ENCODE peak calls at places on chromosomes 6 and 20, in five cellular contexts. K is tibial nerve, D is MM.1S, L is ovary, Y is left ventricle myocardium inferior. S is an unnamed sample.

GRCh38 chr20:32153156-32153665 is 43.7 kb downstream of the TM9SF4 start:
- DNase-seq in K (no peak), D (no peak), L (no peak), Y (no peak), S (no peak)

GRCh38 chr6:48016027-48016755 is 94.8 kb downstream of the PTCHD4 start:
- DNase-seq in K (no peak), D (no peak), L (no peak), Y (no peak), S (no peak)

GRCh38 chr20:50169329-50169823 is 15.9 kb upstream of the PEDS1 start:
- DNase-seq in K (peak), D (peak), L (peak), Y (peak), S (peak)

GRCh38 chr20:4956200-4956810 is 45.0 kb downstream of the SLC23A2 start:
- DNase-seq in K (no peak), D (peak), L (no peak), Y (no peak), S (peak)

GRCh38 chr6:141526985-141527384 is 605.7 kb upstream of the GJE1 start:
- DNase-seq in K (no peak), D (no peak), L (no peak), Y (no peak), S (no peak)

GRCh38 chr6:168319279-168320051 is at the start of gene DACT2:
- DNase-seq in K (no peak), D (no peak), L (no peak), Y (peak), S (no peak)

GRCh38 chr6:165219629-165220028 is 89.8 kb downstream of the C6orf118 start:
- DNase-seq in K (no peak), D (no peak), L (no peak), Y (no peak), S (no peak)

GRCh38 chr6:48069280-48069679 is 41.7 kb downstream of the PTCHD4 start:
- DNase-seq in K (no peak), D (no peak), L (no peak), Y (no peak), S (no peak)

GRCh38 chr6:116008470-116009229 is 52.0 kb downstream of the FRK start:
- DNase-seq in K (no peak), D (no peak), L (no peak), Y (no peak), S (no peak)

GRCh38 chr6:148508401-148509151 is 165.9 kb downstream of the SASH1 start:
- DNase-seq in K (no peak), D (no peak), L (no peak), Y (no peak), S (no peak)

GRCh38 chr6:136405410-136406029 is 115.9 kb upstream of the BCLAF1 start:
- DNase-seq in K (no peak), D (no peak), L (no peak), Y (no peak), S (no peak)

GRCh38 chr6:105431226-105431625 is 28.3 kb upstream of the PREP start:
- DNase-seq in K (no peak), D (peak), L (no peak), Y (no peak), S (no peak)

GRCh38 chr20:24995741-24996448 is 3.3 kb upstream of the APMAP start:
- DNase-seq in K (no peak), D (no peak), L (no peak), Y (no peak), S (no peak)

GRCh38 chr20:19264191-19264590 is 51.7 kb downstream of the SLC24A3 start:
- DNase-seq in K (no peak), D (no peak), L (peak), Y (no peak), S (no peak)

GRCh38 chr6:27517238-27517637 is 44.3 kb upstream of the ZNF184 start:
- DNase-seq in K (no peak), D (no peak), L (no peak), Y (no peak), S (no peak)

GRCh38 chr6:84547341-84547794 is 217.0 kb downstream of the TBX18 start:
- DNase-seq in K (no peak), D (peak), L (no peak), Y (no peak), S (no peak)

GRCh38 chr6:144909753-144910280 is 624.7 kb downstream of the UTRN start:
- DNase-seq in K (no peak), D (no peak), L (no peak), Y (no peak), S (no peak)

GRCh38 chr6:144911322-144911721 is 626.2 kb downstream of the UTRN start:
- DNase-seq in K (no peak), D (no peak), L (no peak), Y (no peak), S (no peak)

GRCh38 chr6:144908004-144908403 is 622.9 kb downstream of the UTRN start:
- DNase-seq in K (no peak), D (no peak), L (no peak), Y (no peak), S (no peak)

GRCh38 chr6:144918073-144918472 is 632.9 kb downstream of the UTRN start:
- DNase-seq in K (no peak), D (no peak), L (no peak), Y (no peak), S (no peak)

DNA sequence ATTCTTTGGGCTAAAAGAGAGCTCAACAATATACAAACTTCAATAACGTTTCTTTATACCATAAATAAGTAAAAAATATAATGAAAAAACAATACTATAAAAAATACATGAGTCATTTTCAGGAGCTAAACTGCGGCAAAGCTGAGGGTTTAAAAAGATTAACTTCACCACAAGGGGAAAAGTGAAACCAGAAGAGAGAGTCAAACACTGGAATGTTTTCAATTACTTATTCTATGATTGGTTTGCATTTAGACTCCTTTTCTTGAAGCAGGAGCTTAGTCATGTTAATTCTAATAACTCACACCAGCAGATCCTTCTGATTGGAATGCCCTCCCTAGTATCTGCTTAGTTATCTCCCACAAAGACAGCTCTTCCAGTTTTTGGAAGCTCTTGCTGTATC is 627.3 kb downstream of the UTRN start:
- DNase-seq in K (no peak), D (no peak), L (no peak), Y (no peak), S (no peak)
- TF ChIP-seq CTCF in K (no peak), D (no peak), L (no peak), Y (no peak), S (no peak)

DNA sequence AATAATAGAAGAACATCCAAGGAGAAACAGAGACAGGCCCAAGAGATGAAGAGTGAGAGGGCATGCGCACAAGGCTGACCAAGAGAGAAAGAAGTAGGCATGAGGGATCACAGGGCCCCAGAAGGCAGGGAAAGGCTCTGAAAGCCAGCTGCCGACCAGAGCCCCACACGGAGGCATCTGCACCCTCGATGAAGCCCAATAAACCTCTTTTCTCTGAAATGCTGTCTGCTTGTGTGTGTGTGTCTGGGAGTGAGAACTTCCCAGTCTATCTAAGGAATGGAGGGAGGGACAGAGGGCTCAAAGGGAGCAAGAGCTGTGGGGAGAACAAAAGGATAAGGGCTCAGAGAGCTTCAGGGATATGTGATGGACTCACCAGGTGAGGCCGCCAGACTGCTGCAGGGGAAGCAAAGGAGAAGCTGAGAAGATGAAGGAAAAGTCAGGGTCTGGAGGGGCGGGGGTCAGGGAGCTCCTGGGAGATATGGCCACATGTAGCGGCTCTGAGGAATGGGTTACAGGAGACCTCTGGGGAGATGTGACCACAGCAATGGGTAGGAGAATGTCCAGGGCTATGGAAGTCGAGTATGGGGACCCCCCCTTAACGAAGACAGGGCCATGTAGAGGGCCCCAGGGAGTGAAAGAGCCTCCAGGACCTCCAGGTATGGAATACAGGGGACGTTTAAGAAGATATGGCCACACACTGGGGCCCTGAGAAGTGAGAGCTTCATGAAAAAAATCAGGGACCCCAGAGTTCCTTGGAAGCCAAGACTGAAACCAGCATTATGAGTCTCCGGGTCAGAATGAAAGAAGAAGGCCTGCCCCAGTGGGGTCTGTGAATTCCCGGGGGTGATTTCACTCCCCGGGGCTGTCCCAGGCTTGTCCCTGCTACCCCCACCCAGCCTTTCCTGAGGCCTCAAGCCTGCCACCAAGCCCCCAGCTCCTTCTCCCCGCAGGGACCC is 981 bp upstream of the TNF start:
- DNase-seq in K (no peak), D (no peak), L (no peak), Y (no peak), S (no peak)
- TF ChIP-seq CTCF in K (no peak), D (no peak), L (no peak), Y (no peak), S (peak)

GRCh38 chr20:34953960-34954359 is 1.6 kb downstream of the GSS start:
- DNase-seq in K (no peak), D (no peak), L (no peak), Y (no peak), S (no peak)

GRCh38 chr20:34956041-34956458 is 382 bp downstream of the MYH7B start:
- DNase-seq in K (no peak), D (no peak), L (no peak), Y (no peak), S (no peak)

GRCh38 chr20:34954905-34955231 is 738 bp downstream of the GSS start:
- DNase-seq in K (no peak), D (no peak), L (no peak), Y (no peak), S (no peak)

GRCh38 chr20:34956751-34957472 is 1.2 kb downstream of the MYH7B start:
- DNase-seq in K (no peak), D (no peak), L (no peak), Y (no peak), S (no peak)

DNA sequence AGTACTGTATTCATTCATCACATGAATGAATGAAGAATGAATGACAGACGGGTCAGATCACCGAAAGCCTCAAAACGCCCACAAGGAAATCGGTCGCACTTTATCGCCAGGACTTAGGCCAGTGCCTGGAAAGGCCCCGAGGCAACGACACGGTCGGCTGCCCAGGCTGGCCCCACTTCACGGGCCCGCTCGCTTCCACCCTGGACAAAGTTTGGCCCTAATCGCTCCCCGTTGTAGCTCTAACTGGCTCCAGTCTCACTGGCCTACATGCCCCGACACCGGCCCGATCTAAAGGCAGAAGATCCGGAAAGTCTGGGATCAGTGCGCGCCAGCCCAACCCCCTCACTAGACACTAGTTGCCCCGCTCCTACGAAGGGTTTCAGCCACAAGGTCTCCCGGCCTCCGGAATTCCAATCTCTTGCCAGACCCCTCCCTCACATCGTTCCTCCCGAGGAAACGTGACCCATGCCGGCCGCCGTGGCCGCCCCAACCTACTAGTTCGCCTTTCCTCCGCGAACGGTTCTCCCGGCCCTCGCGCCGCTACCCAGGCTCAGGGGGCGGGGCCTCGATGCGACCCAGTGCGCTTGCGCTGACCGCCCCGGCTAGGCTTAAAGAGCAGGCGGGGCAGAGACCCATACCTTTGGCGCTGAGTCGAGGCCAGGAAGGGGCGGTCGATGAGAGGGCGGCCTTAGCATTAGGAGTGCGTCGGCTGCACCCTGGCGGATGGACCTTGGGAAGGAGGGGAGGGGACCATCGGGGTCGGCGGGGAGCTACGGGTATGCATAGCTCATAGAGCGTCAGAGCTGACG is at the start of the genes GSS and MYH7B:
- DNase-seq in K (peak), D (peak), L (peak), Y (peak), S (peak)
- TF ChIP-seq CTCF in K (peak), D (peak), L (peak), Y (peak), S (peak)

GRCh38 chr6:150964765-150965164 is 99.3 kb downstream of the MTHFD1L start:
- DNase-seq in K (no peak), D (no peak), L (no peak), Y (no peak), S (no peak)
- TF ChIP-seq CTCF in K (no peak), D (no peak), L (no peak), Y (no peak), S (no peak)

DNA sequence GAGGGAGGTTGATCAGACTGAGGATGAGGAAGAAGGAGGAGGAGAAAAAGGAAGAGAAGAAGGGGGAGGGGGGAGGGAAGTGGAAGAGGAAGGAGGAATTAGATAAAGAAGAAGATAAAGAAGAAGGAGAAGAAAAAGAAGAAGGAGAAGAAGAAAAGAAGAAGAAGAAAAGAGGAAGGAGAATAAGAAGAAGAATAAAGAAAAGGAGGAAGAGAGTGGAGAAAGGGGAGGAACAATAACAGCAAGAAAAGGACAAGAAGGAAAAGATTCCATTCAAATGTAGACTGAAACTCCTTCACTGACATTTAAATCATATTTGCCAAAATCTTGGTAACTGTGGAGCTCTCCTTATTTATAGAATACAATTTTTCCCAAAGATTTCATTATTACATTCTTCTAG is 34.3 kb upstream of the RCAN2 start:
- DNase-seq in K (no peak), D (no peak), L (no peak), Y (no peak), S (no peak)
- TF ChIP-seq CTCF in K (no peak), D (no peak), L (no peak), Y (no peak), S (no peak)

GRCh38 chr6:146931214-146931613 is 273.0 kb upstream of the STXBP5 start:
- DNase-seq in K (no peak), D (no peak), L (no peak), Y (no peak), S (no peak)
- TF ChIP-seq CTCF in K (no peak), D (no peak), L (no peak), Y (no peak), S (no peak)

GRCh38 chr6:154370545-154370944 is 13.9 kb upstream of the IPCEF1 start:
- DNase-seq in K (no peak), D (no peak), L (no peak), Y (no peak), S (peak)
- TF ChIP-seq CTCF in K (peak), D (no peak), L (no peak), Y (peak), S (peak)

S was measured in GM13976.